ENCODE peak calls at places on chromosomes 1 and 21, in six cellular contexts. C is GM23248, V is amygdala, K is NCI-H1436 treated with DMSO at 0.1 percent for 48 hours, R is cardiac muscle cell, G is upper lobe of right lung. H is an unnamed sample.

GRCh38 chr1:217067642-217068041 is 344.4 kb upstream of the ESRRG start:
- DNase-seq in C (no peak), V (no peak), K (no peak), R (no peak), G (no peak), H (no peak)

GRCh38 chr1:9787702-9788101 is 36.1 kb downstream of the CLSTN1 start:
- DNase-seq in C (no peak), V (no peak), K (no peak), R (no peak), G (no peak), H (no peak)

GRCh38 chr1:205588691-205589445 is 42.9 kb downstream of the ELK4 start:
- DNase-seq in C (peak; percentile 61), V (peak; percentile 55), K (no peak), R (peak; percentile 44), G (peak; percentile 73), H (peak; percentile 43)

GRCh38 chr1:241998412-241998921 is 431 bp downstream of the MAP1LC3C start:
- DNase-seq in C (peak; percentile 88), V (peak; percentile 20), K (no peak), R (peak; percentile 61), G (peak; percentile 86), H (peak; percentile 44)

GRCh38 chr1:40668769-40669525 is 3.5 kb upstream of the RIMS3 start:
- DNase-seq in C (peak; percentile 74), V (peak; percentile 66), K (no peak), R (peak; percentile 78), G (peak; percentile 90), H (peak; percentile 50)

GRCh38 chr1:248924696-248925532 is 18.9 kb downstream of the PGBD2 start:
- DNase-seq in C (peak; percentile 69), V (peak; percentile 28), K (peak; percentile 46), R (peak; percentile 62), G (no peak), H (peak; percentile 32)

GRCh38 chr1:64550505-64550904 is 80.6 kb downstream of the CACHD1 start:
- DNase-seq in C (no peak), V (no peak), K (peak; percentile 42), R (no peak), G (no peak), H (no peak)

GRCh38 chr1:237864338-237865244 is 26.1 kb downstream of the ZP4 start:
- DNase-seq in C (peak; percentile 12), V (peak; percentile 51), K (no peak), R (peak; percentile 92), G (peak; percentile 85), H (no peak)

GRCh38 chr1:212560933-212561460 is 47.6 kb upstream of the ATF3 start:
- DNase-seq in C (no peak), V (no peak), K (no peak), R (no peak), G (no peak), H (no peak)

GRCh38 chr21:45029298-45029967 is 44.9 kb upstream of the ADARB1 start:
- DNase-seq in C (peak; percentile 46), V (no peak), K (no peak), R (no peak), G (no peak), H (peak; percentile 87)

GRCh38 chr1:6465461-6466005 is 440 bp downstream of the TNFRSF25 start:
- DNase-seq in C (no peak), V (no peak), K (no peak), R (no peak), G (no peak), H (no peak)